ENCODE peak calls at places on chromosomes 4 and X, in eight cellular contexts. B, Z, A, J, P, O, N and Q are unnamed samples.

GRCh38 chr4:7037425-7037824 is 5.7 kb upstream of the TADA2B start:
- DNase-seq in B (no peak), O (no peak), N (no peak), A (no peak), P (no peak), Z (no peak), J (no peak), Q (no peak)

GRCh38 chr4:68905598-68906237 is 45.9 kb downstream of the UGT2A3 start:
- DNase-seq in J (no peak), Z (no peak), B (no peak), P (no peak), O (peak; percentile 25), N (no peak), A (no peak), Q (no peak)

GRCh38 chr4:182593864-182594263 is 323.3 kb downstream of the DCTD start:
- DNase-seq in J (no peak), P (no peak), N (no peak), B (no peak), O (peak; percentile 36), Z (no peak), A (no peak), Q (no peak)

GRCh38 chrX:38172596-38172995 is 48.1 kb downstream of the SRPX start:
- DNase-seq in N (no peak), J (no peak), P (no peak), O (no peak), Z (no peak), A (no peak), B (no peak), Q (no peak)

GRCh38 chrX:11557120-11557519 is 108.6 kb downstream of the ARHGAP6 start:
- DNase-seq in A (no peak), J (no peak), O (peak; percentile 53), P (no peak), N (no peak), B (no peak), Z (no peak), Q (no peak)

GRCh38 chr4:41178372-41179085 is 35.8 kb downstream of the APBB2 start:
- DNase-seq in Z (no peak), B (no peak), N (no peak), P (no peak), A (no peak), O (peak; percentile 96), J (no peak), Q (no peak)

GRCh38 chr4:22091351-22091731 is 142.8 kb upstream of the KCNIP4 start:
- DNase-seq in O (no peak), A (no peak), Z (no peak), N (no peak), J (no peak), B (no peak), P (no peak), Q (no peak)

GRCh38 chr4:67744561-67745283 is 9.5 kb downstream of the GNRHR start:
- DNase-seq in N (no peak), B (no peak), A (no peak), J (no peak), Z (no peak), O (peak; percentile 30), P (no peak), Q (no peak)

GRCh38 chrX:152072236-152072635 is 66.1 kb downstream of the MAGEA10 start:
- DNase-seq in B (no peak), Z (no peak), A (no peak), P (no peak), J (no peak), N (peak; percentile 87), O (peak; percentile 87), Q (no peak)

GRCh38 chr4:4419896-4420295 is 33.0 kb downstream of the NSG1 start:
- DNase-seq in B (no peak), O (no peak), J (no peak), N (no peak), A (no peak), Z (peak; percentile 26), P (no peak), Q (no peak)

GRCh38 chrX:153400146-153401132 is 711 bp downstream of the PNMA6E start:
- DNase-seq in A (no peak), B (peak; percentile 75), N (peak; percentile 31), Z (peak; percentile 67), J (no peak), P (peak; percentile 30), O (no peak), Q (no peak)

GRCh38 chrX:19814240-19814639 is 73.2 kb downstream of the SH3KBP1 start:
- DNase-seq in A (no peak), N (no peak), O (no peak), P (no peak), B (no peak), J (no peak), Z (no peak), Q (no peak)

GRCh38 chrX:10259716-10260115 is 102.9 kb downstream of the CLCN4 start:
- DNase-seq in O (peak; percentile 31), B (no peak), N (no peak), A (no peak), J (no peak), P (no peak), Z (no peak), Q (no peak)

GRCh38 chrX:85922821-85923220 is 124.5 kb downstream of the CHM start:
- DNase-seq in A (no peak), O (peak; percentile 34), Z (no peak), P (no peak), B (no peak), N (no peak), J (no peak), Q (no peak)

GRCh38 chr4:143406523-143406922 is 69.8 kb downstream of the GAB1 start:
- DNase-seq in O (peak; percentile 69), Z (no peak), B (no peak), P (no peak), J (no peak), A (no peak), N (peak; percentile 85), Q (no peak)

GRCh38 chrX:148416931-148417330 is 83.5 kb upstream of the AFF2 start:
- DNase-seq in P (no peak), J (no peak), A (no peak), B (no peak), Z (no peak), N (no peak), O (peak; percentile 64), Q (no peak)

GRCh38 chr4:38334791-38335190 is 329.2 kb upstream of the KLF3 start:
- DNase-seq in N (no peak), B (no peak), J (no peak), Z (no peak), O (no peak), A (no peak), P (no peak), Q (no peak)

GRCh38 chrX:136121788-136122187 is 25.5 kb upstream of the FHL1 start:
- DNase-seq in P (no peak), B (no peak), Z (no peak), O (peak; percentile 5), J (no peak), N (no peak), A (no peak), Q (no peak)

GRCh38 chr4:55507612-55508011 is 39.1 kb downstream of the CLOCK start:
- DNase-seq in B (no peak), A (no peak), J (no peak), N (no peak), Z (no peak), P (no peak), O (no peak), Q (no peak)

GRCh38 chr4:118033148-118034060 is 882 bp upstream of the NDST3 start:
- DNase-seq in J (peak; percentile 74), P (peak; percentile 28), N (peak; percentile 80), B (peak; percentile 61), Z (no peak), O (peak; percentile 72), A (peak; percentile 48), Q (peak; percentile 67)

GRCh38 chrX:37378399-37378798 is 29.2 kb downstream of the PRRG1 start:
- DNase-seq in J (no peak), P (no peak), N (no peak), Z (no peak), B (no peak), O (no peak), A (no peak), Q (no peak)

GRCh38 chr4:7781361-7781760 is 158.3 kb downstream of the AFAP1 start:
- DNase-seq in N (no peak), J (no peak), P (no peak), B (no peak), O (no peak), Z (no peak), A (no peak), Q (no peak)

GRCh38 chr4:866761-867390 is 40.9 kb upstream of the CPLX1 start:
- DNase-seq in Z (no peak), N (no peak), O (peak; percentile 32), A (no peak), B (peak; percentile 55), J (no peak), P (no peak), Q (no peak)

GRCh38 chr4:42709392-42710065 is 52.6 kb upstream of the ATP8A1 start:
- DNase-seq in A (no peak), J (no peak), P (no peak), B (no peak), N (no peak), O (no peak), Z (no peak), Q (no peak)

GRCh38 chr4:138749303-138749702 is 266.3 kb upstream of the NOCT start:
- DNase-seq in N (no peak), O (peak; percentile 27), B (no peak), Z (no peak), P (no peak), A (no peak), J (no peak), Q (no peak)

GRCh38 chr4:172998527-172999469 is 169.8 kb upstream of the GALNT7 start:
- DNase-seq in O (peak; percentile 88), P (no peak), N (peak; percentile 63), J (no peak), B (no peak), Z (no peak), A (no peak), Q (no peak)

GRCh38 chrX:39814391-39814790 is 283.4 kb downstream of the BCOR start:
- DNase-seq in O (no peak), B (no peak), P (no peak), A (no peak), J (no peak), Z (no peak), N (no peak), Q (no peak)

GRCh38 chrX:110684653-110685052 is 111.0 kb downstream of the CHRDL1 start:
- DNase-seq in B (no peak), P (no peak), N (no peak), J (no peak), A (no peak), O (no peak), Z (no peak), Q (no peak)

GRCh38 chr4:107312366-107312765 is 276.3 kb upstream of the DKK2 start:
- DNase-seq in Z (no peak), B (no peak), O (peak; percentile 13), J (no peak), N (no peak), A (no peak), P (no peak), Q (no peak)

GRCh38 chr4:112069110-112069509 is 76.1 kb upstream of the FAM241A start:
- DNase-seq in Z (no peak), P (no peak), N (no peak), A (no peak), J (no peak), B (no peak), O (peak; percentile 5), Q (no peak)

GRCh38 chrX:17376381-17377046 is 1.5 kb downstream of the NHS start:
- DNase-seq in B (peak; percentile 30), J (no peak), A (no peak), O (peak; percentile 9), Z (no peak), P (no peak), N (no peak), Q (no peak)

GRCh38 chr4:119244344-119244743 is 31.8 kb downstream of the USP53 start:
- DNase-seq in Z (no peak), B (no peak), O (no peak), A (no peak), N (no peak), J (no peak), P (no peak), Q (no peak)

GRCh38 chr4:101953949-101954348 is 163.4 kb downstream of the BANK1 start:
- DNase-seq in N (peak; percentile 63), A (no peak), O (peak; percentile 52), P (peak; percentile 17), Z (no peak), J (no peak), B (no peak), Q (no peak)

GRCh38 chr4:128769011-128769410 is 40.5 kb upstream of the JADE1 start:
- DNase-seq in O (no peak), B (no peak), N (no peak), Z (no peak), J (no peak), P (no peak), A (no peak), Q (no peak)